ENCODE peak calls at places on chromosome 19, in eight cellular contexts. Z is CD8-positive, alpha-beta memory T cell; A is ovary; E is H7; H is mesendoderm; D is naive thymus-derived CD4-positive, alpha-beta T cell; N is AG10803; W is BJ. R is an unnamed sample.

GRCh38 chr19:43704002-43704705 is 11.7 kb upstream of the IRGC start:
- DNase-seq in W (no peak), D (no peak), Z (no peak), H (no peak), E (no peak), N (no peak), A (no peak), R (no peak)

GRCh38 chr19:5966215-5966614 is 11.7 kb downstream of the RANBP3 start:
- DNase-seq in W (no peak), A (no peak), H (no peak), N (peak; percentile 85), Z (no peak), D (no peak), E (peak; percentile 31), R (no peak)

GRCh38 chr19:16542894-16543498 is 759 bp upstream of the CHERP start:
- DNase-seq in Z (no peak), A (no peak), D (no peak), E (no peak), H (peak; percentile 10), N (peak; percentile 6), W (no peak), R (no peak)

GRCh38 chr19:48006762-48007161 is 12.3 kb downstream of the ELSPBP1 start:
- DNase-seq in Z (no peak), N (no peak), E (peak; percentile 52), H (peak; percentile 50), W (no peak), A (no peak), D (no peak), R (no peak)

GRCh38 chr19:35216833-35217707 is 11.5 kb downstream of the FAM187B start:
- DNase-seq in D (no peak), W (no peak), E (peak; percentile 62), H (peak; percentile 63), Z (peak; percentile 17), N (no peak), A (no peak), R (no peak)

GRCh38 chr19:3521104-3521445 is 15.0 kb downstream of the FZR1 start:
- DNase-seq in W (no peak), Z (no peak), N (no peak), H (no peak), D (no peak), E (no peak), A (no peak), R (no peak)

GRCh38 chr19:48826606-48827020 is 9.7 kb downstream of the HSD17B14 start:
- DNase-seq in N (no peak), H (peak; percentile 44), E (peak; percentile 79), D (no peak), Z (no peak), W (no peak), A (no peak), R (no peak)

GRCh38 chr19:31334101-31334848 is 15.0 kb downstream of the TSHZ3 start:
- DNase-seq in Z (no peak), A (no peak), E (no peak), H (no peak), N (peak; percentile 62), D (no peak), W (no peak), R (no peak)

GRCh38 chr19:28785961-28786360 is 427.0 kb downstream of the UQCRFS1 start:
- DNase-seq in Z (no peak), A (no peak), D (no peak), W (no peak), N (no peak), H (peak; percentile 50), E (peak; percentile 14), R (no peak)

GRCh38 chr19:8577247-8577646 is at the start of gene MYO1F:
- DNase-seq in H (no peak), N (no peak), D (no peak), A (no peak), Z (peak; percentile 5), E (peak; percentile 55), W (no peak), R (no peak)

GRCh38 chr19:51450730-51451307 is 7.4 kb downstream of the SIGLEC8 start:
- DNase-seq in W (no peak), N (no peak), Z (no peak), H (no peak), D (no peak), E (no peak), A (no peak), R (no peak)

GRCh38 chr19:18232540-18233223 is 6.4 kb upstream of the PDE4C start:
- DNase-seq in D (no peak), E (peak; percentile 95), H (peak; percentile 94), Z (no peak), N (no peak), A (no peak), W (no peak), R (no peak)

GRCh38 chr19:35266904-35267817 is 1.6 kb upstream of the USF2 start:
- DNase-seq in D (no peak), N (peak; percentile 15), H (peak; percentile 13), Z (peak; percentile 29), E (peak; percentile 81), A (peak; percentile 75), W (no peak), R (no peak)

GRCh38 chr19:40139533-40140287 is 49.0 kb upstream of the ZNF780A start:
- DNase-seq in H (peak; percentile 44), Z (no peak), W (peak; percentile 2), N (peak; percentile 59), A (no peak), D (peak; percentile 46), E (peak; percentile 31), R (peak; percentile 49)

GRCh38 chr19:10095948-10096614 is 6.4 kb downstream of the ANGPTL6 start:
- DNase-seq in H (peak; percentile 93), D (peak; percentile 89), N (peak; percentile 89), W (peak; percentile 50), A (peak; percentile 89), E (peak; percentile 100), Z (peak; percentile 85), R (peak; percentile 80)

GRCh38 chr19:52735734-52736133 is 890 bp upstream of the ZNF611 start:
- DNase-seq in A (peak; percentile 57), E (peak; percentile 79), N (no peak), D (peak; percentile 2), H (peak; percentile 98), W (no peak), Z (no peak), R (no peak)

GRCh38 chr19:18194554-18195238 is 1.7 kb downstream of the MPV17L2 start:
- DNase-seq in A (peak; percentile 87), H (peak; percentile 61), Z (no peak), N (no peak), E (peak; percentile 96), D (peak; percentile 19), W (no peak), R (no peak)

GRCh38 chr19:55369651-55370304 is 485 bp downstream of the IL11 start:
- DNase-seq in Z (peak; percentile 24), H (peak; percentile 92), W (no peak), D (no peak), E (peak; percentile 99), N (peak; percentile 79), A (no peak), R (no peak)

GRCh38 chr19:35793381-35794165 is 18.2 kb downstream of the ARHGAP33 start:
- DNase-seq in N (peak; percentile 24), Z (no peak), W (no peak), D (no peak), E (peak; percentile 51), H (no peak), A (no peak), R (no peak)

GRCh38 chr19:18029617-18030338 is 21.8 kb downstream of the ARRDC2 start:
- DNase-seq in H (no peak), N (peak; percentile 56), Z (no peak), E (no peak), A (no peak), W (no peak), D (no peak), R (no peak)

GRCh38 chr19:54969647-54970046 is 3.5 kb downstream of the NLRP2 start:
- DNase-seq in D (no peak), E (no peak), W (no peak), N (no peak), A (no peak), H (no peak), Z (no peak), R (no peak)

GRCh38 chr19:20503536-20503935 is 62.0 kb downstream of the ZNF737 start:
- DNase-seq in D (no peak), H (no peak), W (no peak), N (peak; percentile 4), E (no peak), A (no peak), Z (no peak), R (no peak)

GRCh38 chr19:12685831-12686230 is 2.0 kb upstream of the GNG14 start:
- DNase-seq in N (no peak), Z (no peak), H (no peak), W (no peak), E (no peak), D (no peak), A (no peak), R (no peak)

GRCh38 chr19:18014197-18014596 is 6.2 kb downstream of the ARRDC2 start:
- DNase-seq in W (no peak), D (peak; percentile 85), H (no peak), N (no peak), Z (no peak), E (peak; percentile 19), A (no peak), R (no peak)

GRCh38 chr19:41589371-41589770 is 13.4 kb downstream of the CEACAM21 start:
- DNase-seq in D (no peak), E (no peak), W (no peak), A (no peak), Z (no peak), H (no peak), N (no peak), R (no peak)

GRCh38 chr19:51567583-51567982 is 3.5 kb upstream of the ZNF175 start:
- DNase-seq in D (no peak), E (no peak), H (no peak), Z (no peak), N (no peak), A (no peak), W (no peak), R (no peak)

GRCh38 chr19:33654840-33655508 is 33.2 kb downstream of the CHST8 start:
- DNase-seq in E (no peak), A (no peak), Z (no peak), W (no peak), N (no peak), H (no peak), D (no peak), R (no peak)

GRCh38 chr19:38792250-38793111 is 3.5 kb downstream of the LGALS7B start:
- DNase-seq in H (peak; percentile 21), A (no peak), W (no peak), Z (peak; percentile 15), N (no peak), D (no peak), E (peak; percentile 61), R (no peak)
- H3K4me3 ChIP-seq in H (no peak overlapping the region), A (peak overlapping the region; percentile 18), W (no peak overlapping the region), Z (no peak overlapping the region), N (no peak overlapping the region), D (no peak overlapping the region), E (no peak overlapping the region), R (no peak overlapping the region)

GRCh38 chr19:44848036-44848804 is 2.1 kb downstream of the NECTIN2 start:
- DNase-seq in A (peak; percentile 56), H (peak; percentile 93), E (peak; percentile 82), W (no peak), Z (no peak), D (no peak), N (peak; percentile 51), R (no peak)
- H3K4me3 ChIP-seq in A (peak overlapping the region; percentile 100), H (peak overlapping the region; percentile 99), E (peak overlapping the region; percentile 100), W (peak overlapping the region; percentile 69), Z (no peak overlapping the region), D (no peak overlapping the region), N (peak overlapping the region; percentile 94), R (no peak overlapping the region)

GRCh38 chr19:32373614-32374295 is 28.3 kb downstream of the ZNF507 start:
- DNase-seq in W (peak; percentile 94), Z (no peak), E (no peak), A (no peak), D (no peak), H (peak; percentile 92), N (peak; percentile 96), R (no peak)
- H3K4me3 ChIP-seq in W (no peak overlapping the region), Z (no peak overlapping the region), E (no peak overlapping the region), A (no peak overlapping the region), D (no peak overlapping the region), H (no peak overlapping the region), N (no peak overlapping the region), R (no peak overlapping the region)

GRCh38 chr19:1295169-1296012 is 9.7 kb downstream of the EFNA2 start:
- DNase-seq in Z (peak; percentile 36), N (no peak), W (no peak), A (no peak), D (no peak), H (no peak), E (peak; percentile 100), R (no peak)
- H3K4me3 ChIP-seq in Z (no peak overlapping the region), N (no peak overlapping the region), W (no peak overlapping the region), A (no peak overlapping the region), D (no peak overlapping the region), H (no peak overlapping the region), E (peak overlapping the region; percentile 49), R (no peak overlapping the region)

R was measured in Jurkat, Clone E6-1.